ENCODE peak calls at places on chromosomes 16 and 17, in four cellular contexts. Z is MCF 10A, W is omental fat pad, H is IMR-90. T is an unnamed sample.

GRCh38 chr17:34567665-34568064 is 11.7 kb upstream of the TMEM132E start:
- DNase-seq in Z (no peak), W (no peak), H (no peak), T (no peak)

GRCh38 chr16:62190426-62190825 is 154.2 kb upstream of the CDH8 start:
- DNase-seq in Z (peak), W (no peak), H (no peak), T (no peak)

GRCh38 chr17:13544292-13544691 is 57.4 kb downstream of the HS3ST3A1 start:
- DNase-seq in Z (peak), W (peak), H (peak), T (no peak)

GRCh38 chr16:49527621-49528020 is 154.0 kb downstream of the C16orf78 start:
- DNase-seq in Z (no peak), W (no peak), H (no peak), T (no peak)

GRCh38 chr16:84752600-84752999 is 52.8 kb downstream of the USP10 start:
- DNase-seq in Z (no peak), W (no peak), H (no peak), T (no peak)

GRCh38 chr16:82293671-82294070 is 123.6 kb upstream of the MPHOSPH6 start:
- DNase-seq in Z (no peak), W (no peak), H (no peak), T (no peak)

GRCh38 chr16:31134625-31135534 is 647 bp downstream of the PRSS8 start:
- DNase-seq in Z (peak), W (no peak), H (no peak), T (no peak)

GRCh38 chr17:81518113-81518784 is 5.7 kb upstream of the ACTG1 start:
- DNase-seq in Z (no peak), W (no peak), H (no peak), T (no peak)

GRCh38 chr17:22694362-22695227 is 1002.3 kb downstream of the KCNJ18 start:
- DNase-seq in Z (no peak), W (no peak), H (no peak), T (no peak)

DNA sequence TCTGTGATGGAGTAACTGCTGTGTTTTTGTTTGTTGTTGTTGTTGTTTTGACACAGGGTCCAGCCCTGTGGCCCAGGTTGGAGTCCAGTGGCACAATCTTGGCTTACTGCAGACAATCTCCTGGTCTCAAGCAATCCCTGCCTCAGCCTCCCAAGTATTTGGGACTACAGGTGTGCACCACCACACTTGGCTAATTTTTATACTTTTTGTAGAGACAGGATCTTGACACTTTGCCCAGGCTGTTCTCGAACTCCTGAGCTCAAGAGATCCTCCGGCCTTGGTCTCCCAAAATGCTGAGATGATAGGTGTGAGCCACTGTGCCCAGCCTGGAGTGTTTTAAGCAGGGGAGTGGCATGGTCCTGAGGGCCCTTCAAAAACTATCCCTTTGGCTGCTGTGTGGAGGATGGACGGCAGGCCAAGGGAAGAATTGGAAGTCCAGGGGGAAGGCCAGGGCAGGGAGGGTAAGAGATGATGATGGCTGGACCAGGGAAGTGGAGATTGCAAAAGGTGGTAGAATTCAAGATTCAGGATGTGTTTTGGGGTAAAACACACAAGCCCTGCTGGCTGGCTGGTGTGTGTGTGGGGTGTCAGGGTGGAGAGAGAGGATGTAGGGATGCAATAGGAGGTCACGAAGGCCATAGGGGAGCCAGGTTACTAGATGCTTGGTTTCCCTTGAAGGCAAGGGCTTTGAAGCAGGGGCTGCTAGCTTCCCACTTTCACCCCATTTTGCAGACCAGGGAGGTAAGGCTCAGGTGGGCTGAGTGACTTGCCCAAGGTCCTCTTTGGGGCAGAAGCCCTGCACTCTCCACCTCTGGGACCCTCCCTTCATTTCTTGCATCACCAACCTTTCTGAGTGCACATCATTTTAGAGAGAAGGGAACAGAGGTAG is 18.8 kb upstream of the PLLP start:
- DNase-seq in Z (no peak), W (no peak), H (no peak), T (peak)
- TF ChIP-seq CTCF in Z (no peak), W (no peak), H (no peak), T (no peak)

GRCh38 chr16:22642689-22643088 is 132.0 kb downstream of the NPIPB5 start:
- DNase-seq in Z (no peak), W (no peak), H (no peak), T (no peak)

GRCh38 chr16:22645868-22646267 is 135.2 kb downstream of the NPIPB5 start:
- DNase-seq in Z (no peak), W (no peak), H (no peak), T (no peak)

GRCh38 chr16:22638393-22639206 is 127.9 kb downstream of the NPIPB5 start:
- DNase-seq in Z (peak), W (no peak), H (no peak), T (no peak)

GRCh38 chr16:22643886-22644285 is 133.2 kb downstream of the NPIPB5 start:
- DNase-seq in Z (no peak), W (no peak), H (no peak), T (no peak)

DNA sequence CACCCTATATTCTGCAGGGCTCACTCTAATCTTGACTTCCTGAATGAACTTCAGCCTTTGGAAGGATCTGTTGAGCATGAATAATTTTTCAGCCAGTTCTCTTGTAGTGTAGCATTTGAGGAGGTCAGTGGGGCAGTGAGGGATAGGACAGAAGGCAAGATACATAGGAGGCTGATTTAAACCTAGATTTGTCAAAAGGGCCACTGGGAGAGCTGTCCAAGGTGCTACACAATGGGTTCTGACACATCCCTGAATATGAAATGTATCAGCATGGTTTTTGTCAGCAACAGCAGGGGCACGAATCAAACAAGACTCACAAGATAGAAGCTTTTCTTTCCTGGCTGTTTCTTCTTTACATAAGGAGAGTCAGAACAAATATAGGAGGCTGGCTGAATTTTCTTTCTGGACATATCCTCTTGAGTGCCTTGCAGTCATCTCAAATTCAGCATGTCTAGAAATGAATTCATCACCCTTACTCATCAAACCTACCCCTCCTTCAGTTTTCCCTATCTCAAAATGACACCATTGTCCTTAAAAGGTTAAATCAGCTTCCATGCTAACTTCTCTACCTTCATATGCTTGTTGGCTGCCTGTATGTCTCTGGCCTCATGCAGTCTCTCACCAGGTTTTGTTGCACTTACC is 130.5 kb downstream of the NPIPB5 start:
- DNase-seq in Z (peak), W (no peak), H (peak), T (no peak)
- TF ChIP-seq CTCF in Z (no peak), W (no peak), H (no peak), T (no peak)

GRCh38 chr17:78925234-78925633 is at the start of gene TIMP2:
- DNase-seq in Z (peak), W (peak), H (peak), T (no peak)
- TF ChIP-seq CTCF in Z (peak), W (no peak), H (peak), T (peak)

GRCh38 chr17:47843391-47843730 is 2.3 kb upstream of the SCRN2 start:
- DNase-seq in Z (no peak), W (no peak), H (no peak), T (no peak)
- TF ChIP-seq CTCF in Z (no peak), W (no peak), H (no peak), T (peak)

DNA sequence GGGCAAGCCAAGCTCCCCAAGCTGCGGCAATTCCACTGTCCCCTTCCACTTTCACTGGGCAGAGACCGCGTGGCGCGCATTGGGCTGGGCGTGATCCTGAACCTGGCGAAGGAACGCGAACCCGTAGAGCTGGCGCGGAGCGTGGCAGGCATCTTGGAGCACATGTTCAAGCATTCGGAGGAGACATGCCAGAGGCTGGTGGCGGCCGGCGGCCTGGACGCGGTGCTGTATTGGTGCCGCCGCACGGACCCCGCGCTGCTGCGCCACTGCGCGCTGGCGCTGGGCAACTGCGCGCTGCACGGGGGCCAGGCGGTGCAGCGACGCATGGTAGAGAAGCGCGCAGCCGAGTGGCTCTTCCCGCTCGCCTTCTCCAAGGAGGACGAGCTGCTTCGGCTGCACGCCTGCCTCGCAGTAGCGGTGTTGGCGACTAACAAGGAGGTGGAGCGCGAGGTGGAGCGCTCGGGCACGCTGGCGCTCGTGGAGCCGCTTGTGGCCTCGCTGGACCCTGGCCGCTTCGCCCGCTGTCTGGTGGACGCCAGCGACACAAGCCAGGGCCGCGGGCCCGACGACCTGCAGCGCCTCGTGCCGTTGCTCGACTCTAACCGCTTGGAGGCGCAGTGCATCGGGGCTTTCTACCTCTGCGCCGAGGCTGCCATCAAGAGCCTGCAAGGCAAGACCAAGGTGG is 9.8 kb downstream of the SARM1 start:
- DNase-seq in Z (no peak), W (no peak), H (no peak), T (peak)
- TF ChIP-seq CTCF in Z (no peak), W (no peak), H (no peak), T (no peak)

GRCh38 chr17:9676084-9676483 is 30.8 kb downstream of the USP43 start:
- DNase-seq in Z (peak), W (no peak), H (no peak), T (no peak)
- TF ChIP-seq CTCF in Z (no peak), W (no peak), H (no peak), T (peak)

DNA sequence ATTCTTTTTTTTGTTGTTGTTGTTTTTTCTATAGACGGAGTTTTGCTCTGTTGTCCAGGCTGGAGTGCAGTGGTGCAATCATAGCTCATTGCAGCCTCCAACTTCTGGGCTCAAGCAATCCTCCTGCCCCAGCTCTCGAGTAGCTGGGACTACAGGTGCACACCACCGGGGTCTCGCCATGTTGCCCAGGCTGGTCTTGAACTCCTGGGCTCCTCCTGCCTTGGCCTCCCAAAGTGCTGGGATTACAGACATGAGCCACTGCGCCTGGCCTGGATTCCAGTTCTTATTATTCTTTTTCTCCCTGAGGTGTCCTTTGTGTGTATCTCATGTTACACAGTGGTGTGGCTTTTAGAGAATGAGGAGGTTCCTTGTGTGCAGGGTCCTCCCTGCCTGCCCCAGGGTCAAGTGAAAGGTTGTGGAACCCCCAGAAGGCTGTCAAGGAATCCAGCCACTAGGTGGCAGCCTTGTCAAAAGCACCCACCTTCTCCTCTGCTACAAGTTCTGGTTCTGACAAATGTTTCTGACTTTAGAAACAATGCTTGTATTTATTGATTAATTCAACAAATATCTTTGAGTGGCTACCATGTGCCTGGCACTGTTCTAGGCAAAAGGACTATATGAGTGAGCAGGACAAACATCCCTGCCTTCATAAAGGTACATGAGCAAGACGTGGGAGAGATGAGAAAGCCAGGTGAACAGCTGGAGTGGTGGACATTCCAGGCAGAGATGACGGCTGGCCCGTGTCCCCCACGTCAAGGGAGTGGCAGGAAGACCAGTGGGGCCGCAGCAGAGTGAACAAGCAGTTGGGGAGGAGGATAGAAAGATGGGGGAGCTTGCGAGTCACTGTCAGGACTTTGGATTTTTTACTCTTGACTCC is 112.4 kb downstream of the SPECC1 start:
- DNase-seq in Z (peak), W (peak), H (peak), T (no peak)
- TF ChIP-seq CTCF in Z (peak), W (peak), H (peak), T (peak)

DNA sequence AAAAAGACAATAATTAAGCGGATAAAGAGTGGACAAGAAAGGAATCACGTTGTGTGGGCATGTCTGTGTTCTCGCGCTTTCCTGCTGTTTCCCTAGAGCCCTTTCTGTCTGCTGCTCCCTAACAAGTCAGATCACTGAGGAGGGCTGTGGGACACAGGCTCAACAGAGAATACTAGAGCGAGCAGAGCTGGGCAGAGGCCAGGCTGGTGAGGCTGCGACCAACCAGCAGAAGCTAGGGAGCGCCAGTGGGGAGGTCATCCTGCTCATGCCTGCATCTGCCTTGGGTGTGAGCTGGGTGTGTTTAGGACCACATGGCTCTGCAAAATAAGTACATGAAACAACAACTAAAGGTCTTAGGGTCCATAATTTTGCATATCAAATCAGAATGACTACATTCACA is 11.5 kb upstream of the FOXJ1 start:
- DNase-seq in Z (no peak), W (no peak), H (no peak), T (no peak)
- TF ChIP-seq CTCF in Z (no peak), W (no peak), H (no peak), T (no peak)

DNA sequence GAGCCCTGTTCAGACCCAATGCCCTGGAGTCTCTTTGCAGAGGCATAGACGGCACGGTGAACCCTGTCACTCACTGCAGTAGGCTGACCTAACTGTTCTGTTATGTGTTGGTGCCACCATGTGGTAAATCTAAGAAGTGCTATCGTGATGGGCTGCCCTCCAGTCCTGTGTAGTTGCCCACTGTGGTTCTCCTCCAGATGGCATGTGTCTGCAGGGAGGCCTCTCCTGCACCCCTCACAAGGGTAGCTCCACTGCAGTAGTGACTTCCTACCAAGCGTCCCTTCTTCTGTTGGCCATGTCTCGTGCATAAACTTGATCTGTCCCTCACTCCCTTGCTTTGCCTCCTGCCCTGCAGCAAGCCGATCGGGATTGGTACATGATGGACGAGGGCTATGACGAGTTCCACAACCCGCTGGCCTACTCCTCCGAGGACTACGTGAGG is 5.8 kb downstream of the DHX38 start:
- DNase-seq in Z (peak), W (no peak), H (peak), T (no peak)
- TF ChIP-seq CTCF in Z (peak), W (no peak), H (peak), T (peak)

GRCh38 chr16:63410594-63410993 is 1374.4 kb upstream of the CDH8 start:
- DNase-seq in Z (no peak), W (no peak), H (no peak), T (no peak)
- TF ChIP-seq CTCF in Z (no peak), W (no peak), H (no peak), T (no peak)

T was measured in chondrocyte.